ENCODE peak calls at places on chromosome 13, in six cellular contexts. F, M, J, D, G and I are unnamed samples.

GRCh38 chr13:110756268-110756667 is 42.8 kb downstream of the ING1 start:
- DNase-seq in F (no peak), M (peak; percentile 29), J (peak; percentile 93), D (no peak), G (peak; percentile 38), I (no peak)

GRCh38 chr13:35475960-35476943 is at the start of gene MAB21L1:
- DNase-seq in F (no peak), M (peak; percentile 89), J (peak; percentile 37), D (no peak), G (no peak), I (no peak)

GRCh38 chr13:42137856-42138537 is 89.5 kb downstream of the DGKH start:
- DNase-seq in F (no peak), M (peak; percentile 77), J (peak; percentile 39), D (no peak), G (no peak), I (no peak)

GRCh38 chr13:52061587-52061986 is 37.1 kb downstream of the UTP14C start:
- DNase-seq in F (no peak), M (peak; percentile 27), J (peak; percentile 7), D (no peak), G (no peak), I (no peak)

GRCh38 chr13:51643114-51643881 is 59.0 kb downstream of the WDFY2 start:
- DNase-seq in F (no peak), M (peak; percentile 94), J (peak; percentile 85), D (no peak), G (peak; percentile 22), I (no peak)

GRCh38 chr13:92354583-92354982 is 872.0 kb upstream of the GPC6 start:
- DNase-seq in F (no peak), M (no peak), J (peak; percentile 58), D (no peak), G (no peak), I (no peak)

GRCh38 chr13:44273991-44274810 is 99.4 kb upstream of the SERP2 start:
- DNase-seq in F (no peak), M (peak; percentile 78), J (peak; percentile 52), D (no peak), G (no peak), I (no peak)

GRCh38 chr13:53001871-53002270 is 26.7 kb upstream of the OLFM4 start:
- DNase-seq in F (no peak), M (no peak), J (no peak), D (no peak), G (no peak), I (no peak)

GRCh38 chr13:94542917-94543316 is 53.0 kb downstream of the TGDS start:
- DNase-seq in F (no peak), M (no peak), J (no peak), D (no peak), G (no peak), I (no peak)

GRCh38 chr13:41751734-41752445 is 209.0 kb downstream of the VWA8 start:
- DNase-seq in F (no peak), M (no peak), J (no peak), D (no peak), G (no peak), I (no peak)

GRCh38 chr13:23813635-23814034 is 75.6 kb downstream of the MIPEP start:
- DNase-seq in F (no peak), M (no peak), J (no peak), D (no peak), G (no peak), I (no peak)

GRCh38 chr13:68304287-68304893 is 1074.3 kb upstream of the PCDH9 start:
- DNase-seq in F (no peak), M (peak; percentile 1), J (peak; percentile 3), D (no peak), G (peak; percentile 2), I (no peak)

GRCh38 chr13:67369895-67370660 is 139.9 kb upstream of the PCDH9 start:
- DNase-seq in F (no peak), M (peak; percentile 43), J (peak; percentile 92), D (no peak), G (no peak), I (no peak)

GRCh38 chr13:105719861-105720260 is 815.6 kb downstream of the EFNB2 start:
- DNase-seq in F (no peak), M (no peak), J (no peak), D (no peak), G (no peak), I (no peak)

GRCh38 chr13:44132710-44133109 is 240.9 kb upstream of the SERP2 start:
- DNase-seq in F (no peak), M (peak; percentile 77), J (peak; percentile 75), D (no peak), G (no peak), I (no peak)

GRCh38 chr13:97724450-97724849 is 229.0 kb upstream of the IPO5 start:
- DNase-seq in F (no peak), M (peak; percentile 8), J (peak; percentile 39), D (no peak), G (no peak), I (no peak)

GRCh38 chr13:21458816-21459701 is at the start of gene ZDHHC20:
- DNase-seq in F (peak; percentile 88), M (peak; percentile 94), J (peak; percentile 89), D (peak; percentile 87), G (no peak), I (peak; percentile 93)

GRCh38 chr13:105956891-105957290 is 578.6 kb downstream of the EFNB2 start:
- DNase-seq in F (no peak), M (no peak), J (peak; percentile 23), D (no peak), G (no peak), I (no peak)

GRCh38 chr13:97889803-97890202 is 63.7 kb upstream of the IPO5 start:
- DNase-seq in F (no peak), M (peak; percentile 40), J (no peak), D (no peak), G (no peak), I (no peak)

GRCh38 chr13:73173160-73173905 is 114.5 kb downstream of the KLF5 start:
- DNase-seq in F (no peak), M (no peak), J (no peak), D (no peak), G (no peak), I (no peak)

GRCh38 chr13:29497137-29497654 is 98.3 kb downstream of the SLC7A1 start:
- DNase-seq in F (no peak), M (no peak), J (peak; percentile 92), D (no peak), G (no peak), I (no peak)

GRCh38 chr13:33676700-33677048 is 141.3 kb upstream of the RFC3 start:
- DNase-seq in F (no peak), M (peak; percentile 69), J (peak; percentile 76), D (no peak), G (no peak), I (no peak)

GRCh38 chr13:91346848-91347211 is 657 bp upstream of the MIR17HG start:
- DNase-seq in F (peak; percentile 13), M (peak; percentile 30), J (peak; percentile 10), D (peak; percentile 10), G (no peak), I (peak; percentile 20)

GRCh38 chr13:37811441-37811840 is 58.1 kb downstream of the TRPC4 start:
- DNase-seq in F (no peak), M (peak; percentile 17), J (peak; percentile 67), D (no peak), G (no peak), I (no peak)

GRCh38 chr13:27086599-27087265 is 84.9 kb downstream of the USP12 start:
- DNase-seq in F (no peak), M (no peak), J (no peak), D (no peak), G (no peak), I (no peak)

GRCh38 chr13:79245937-79246574 is 160.0 kb downstream of the RBM26 start:
- DNase-seq in F (no peak), M (no peak), J (no peak), D (no peak), G (no peak), I (no peak)

GRCh38 chr13:30341815-30342570 is 34.6 kb upstream of the KATNAL1 start:
- DNase-seq in F (no peak), M (peak; percentile 99), J (peak; percentile 87), D (no peak), G (no peak), I (no peak)

GRCh38 chr13:21913010-21913409 is 242.1 kb downstream of the FGF9 start:
- DNase-seq in F (no peak), M (peak; percentile 6), J (no peak), D (no peak), G (no peak), I (no peak)

GRCh38 chr13:113390874-113391497 is 27.1 kb upstream of the GRTP1 start:
- DNase-seq in F (no peak), M (no peak), J (no peak), D (no peak), G (peak; percentile 62), I (no peak)

GRCh38 chr13:113393226-113393571 is 29.3 kb upstream of the GRTP1 start:
- DNase-seq in F (no peak), M (peak; percentile 20), J (no peak), D (no peak), G (no peak), I (no peak)

GRCh38 chr13:113383089-113383488 is 19.2 kb upstream of the GRTP1 start:
- DNase-seq in F (no peak), M (no peak), J (no peak), D (no peak), G (no peak), I (no peak)

DNA sequence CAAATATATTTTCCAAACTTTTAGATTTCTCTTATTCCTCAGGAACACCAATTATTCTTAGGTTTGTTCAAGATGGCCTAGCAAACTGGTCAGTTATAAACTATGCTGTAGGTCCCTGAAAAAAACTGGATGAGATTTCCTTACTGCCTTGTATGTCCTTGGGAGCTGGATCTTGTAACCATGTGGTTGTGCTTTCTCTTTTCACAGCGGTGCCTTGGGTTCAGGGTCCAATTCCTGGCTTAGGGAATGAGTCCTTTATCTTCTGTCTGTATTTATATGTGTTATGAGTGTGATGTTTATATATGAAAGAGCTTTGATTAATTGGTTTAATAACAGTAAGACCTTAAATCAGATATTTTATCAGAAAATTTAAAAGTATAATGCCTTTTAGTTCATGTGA is 23.5 kb upstream of the GRTP1 start:
- DNase-seq in F (no peak), M (no peak), J (no peak), D (no peak), G (no peak), I (no peak)
- H3K9me3 ChIP-seq in F (peaks cover 3% of the 10 kb centered on the region), M (peaks cover 3% of the 10 kb centered on the region), J (peaks cover 3% of the 10 kb centered on the region), D (no peaks in the 10 kb centered on the region), G (peaks cover 20% of the 10 kb centered on the region), I (no peaks in the 10 kb centered on the region)

DNA sequence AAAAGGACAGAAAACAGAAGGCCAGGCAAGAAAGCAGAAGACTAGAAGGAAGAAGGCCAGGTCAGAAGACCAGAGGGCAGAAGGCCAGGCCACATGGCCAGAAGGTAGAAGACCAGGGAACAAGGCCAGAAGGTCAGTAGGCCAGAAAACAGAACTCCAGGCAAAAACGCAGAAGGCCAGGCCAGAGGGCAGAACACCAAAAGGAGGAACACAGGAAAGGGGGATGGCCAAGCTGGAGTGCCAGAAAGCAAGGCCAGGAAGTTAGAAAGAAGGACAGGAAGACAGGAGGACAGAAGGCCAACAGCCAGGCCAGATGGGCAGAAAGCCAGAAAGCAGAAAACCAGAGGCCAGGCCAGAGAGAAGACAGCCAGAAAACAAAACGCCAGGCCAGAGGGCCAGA is 185.4 kb downstream of the TUBA3C start:
- DNase-seq in F (no peak), M (no peak), J (no peak), D (no peak), G (no peak), I (no peak)
- H3K9me3 ChIP-seq in F (no peaks in the 10 kb centered on the region), M (no peaks in the 10 kb centered on the region), J (no peaks in the 10 kb centered on the region), D (no peaks in the 10 kb centered on the region), G (no peaks in the 10 kb centered on the region), I (no peaks in the 10 kb centered on the region)

GRCh38 chr13:25171517-25172302 is at the start of gene AMER2:
- DNase-seq in F (no peak), M (peak; percentile 49), J (peak; percentile 38), D (no peak), G (no peak), I (no peak)
- H3K9me3 ChIP-seq in F (no peaks in the 10 kb centered on the region), M (no peaks in the 10 kb centered on the region), J (no peaks in the 10 kb centered on the region), D (no peaks in the 10 kb centered on the region), G (no peaks in the 10 kb centered on the region), I (no peaks in the 10 kb centered on the region)

GRCh38 chr13:39496487-39496998 is 106.5 kb downstream of the LHFPL6 start:
- DNase-seq in F (no peak), M (no peak), J (no peak), D (no peak), G (no peak), I (no peak)
- H3K9me3 ChIP-seq in F (no peaks in the 10 kb centered on the region), M (no peaks in the 10 kb centered on the region), J (no peaks in the 10 kb centered on the region), D (no peaks in the 10 kb centered on the region), G (no peaks in the 10 kb centered on the region), I (no peaks in the 10 kb centered on the region)